ENCODE peak calls at places on chromosome X, in six cellular contexts. J, F, S, V, R and Z are unnamed samples.

GRCh38 chrX:30793767-30794103 is 95.3 kb downstream of the TAB3 start:
- DNase-seq in S (no peak), R (no peak), J (no peak), V (no peak), F (no peak), Z (no peak)

GRCh38 chrX:154369453-154370299 is 4.8 kb downstream of the FLNA start:
- DNase-seq in J (peak; percentile 95), F (peak; percentile 54), S (peak; percentile 87), V (peak; percentile 73), R (peak; percentile 38), Z (peak; percentile 59)

GRCh38 chrX:14363719-14364118 is 165.6 kb upstream of the GLRA2 start:
- DNase-seq in S (no peak), J (no peak), F (no peak), R (no peak), V (no peak), Z (no peak)

GRCh38 chrX:15310117-15310516 is 5.3 kb downstream of the ASB11 start:
- DNase-seq in V (no peak), R (no peak), F (no peak), S (peak; percentile 33), J (peak; percentile 6), Z (peak; percentile 54)

GRCh38 chrX:125503769-125504168 is 184.1 kb downstream of the TEX13C start:
- DNase-seq in R (no peak), V (no peak), S (no peak), J (no peak), F (no peak), Z (no peak)

GRCh38 chrX:3046253-3046909 is 5.1 kb downstream of the ARSF start:
- DNase-seq in F (no peak), V (no peak), S (no peak), R (no peak), J (no peak), Z (no peak)

GRCh38 chrX:115350696-115351408 is 61.3 kb downstream of the LUZP4 start:
- DNase-seq in F (no peak), S (no peak), R (no peak), J (no peak), V (no peak), Z (no peak)

GRCh38 chrX:97167333-97167732 is 283.6 kb downstream of the RPA4 start:
- DNase-seq in J (no peak), R (no peak), F (no peak), S (no peak), V (no peak), Z (no peak)

GRCh38 chrX:153611298-153612095 is 12.6 kb upstream of the CCNQ start:
- DNase-seq in R (no peak), F (no peak), S (no peak), V (no peak), J (no peak), Z (no peak)

GRCh38 chrX:150473371-150473770 is 95.0 kb upstream of the MTM1 start:
- DNase-seq in V (no peak), S (no peak), R (no peak), F (no peak), J (no peak), Z (no peak)